ENCODE peak calls at places on chromosomes 5 and 9, in ten cellular contexts. B is activated T-helper 1 cell treated with anti-CD3 and anti-CD28 coated beads, Interleukin-12 subunit alpha, Interleukin-12 subunit beta, Interleukin-2, Interleukin-4 antibody, amounts not matched to agents 30 ng/mL and 10 ng/mL and 1 ng/mL, durations not matched to agents 14 hours and 24 hours and 36 hours; M is CD4-positive, alpha-beta T cell; E is activated CD8-positive, alpha-beta T cell treated with anti-CD3 and anti-CD28 coated beads, Interleukin-2, amount 10 ng/mL, durations not matched to agents 7 days and 5 days; R is SW480; W is activated naive CD8-positive, alpha-beta T cell treated with anti-CD3 and anti-CD28 coated beads, Interleukin-2, amount 50 U/mL, for 16 hours; T is Calu3; P is dorsolateral prefrontal cortex; L is ureter; H is NCI-H1092 treated with DMSO at 0.1 percent for 48 hours. G is an unnamed sample.

GRCh38 chr5:55577353-55578060 is 42.7 kb upstream of the PLPP1 start:
- DNase-seq in B (no peak), M (no peak), E (no peak), R (no peak), W (no peak), T (no peak), P (peak), L (no peak), H (no peak), G (no peak)

GRCh38 chr9:79610019-79610760 is 38.4 kb downstream of the TLE4 start:
- DNase-seq in B (no peak), M (no peak), E (no peak), R (no peak), W (no peak), T (no peak), P (no peak), L (no peak), H (peak), G (no peak)

GRCh38 chr5:85452322-85453025 is 1067.8 kb upstream of the EDIL3 start:
- DNase-seq in B (no peak), M (no peak), E (no peak), R (no peak), W (no peak), T (no peak), P (no peak), L (no peak), H (no peak), G (no peak)

GRCh38 chr9:108475813-108476212 is 380.0 kb downstream of the ACTL7B start:
- DNase-seq in B (no peak), M (no peak), E (no peak), R (no peak), W (no peak), T (no peak), P (no peak), L (no peak), H (no peak), G (no peak)

GRCh38 chr5:78405820-78406750 is 45.7 kb downstream of the SCAMP1 start:
- DNase-seq in B (no peak), M (no peak), E (no peak), R (no peak), W (no peak), T (no peak), P (no peak), L (no peak), H (no peak), G (no peak)

GRCh38 chr9:38337095-38337494 is 55.4 kb upstream of the ALDH1B1 start:
- DNase-seq in B (no peak), M (no peak), E (no peak), R (no peak), W (no peak), T (no peak), P (no peak), L (peak), H (no peak), G (no peak)

GRCh38 chr5:10288600-10289213 is 19.0 kb downstream of the CMBL start:
- DNase-seq in B (no peak), M (peak), E (peak), R (peak), W (no peak), T (peak), P (peak), L (peak), H (peak), G (peak)

GRCh38 chr9:18994263-18994916 is 38.6 kb downstream of the SAXO1 start:
- DNase-seq in B (no peak), M (no peak), E (no peak), R (no peak), W (no peak), T (no peak), P (no peak), L (no peak), H (no peak), G (no peak)

GRCh38 chr9:15205632-15206243 is 101.3 kb downstream of the TTC39B start:
- DNase-seq in B (no peak), M (no peak), E (no peak), R (no peak), W (no peak), T (no peak), P (no peak), L (no peak), H (no peak), G (no peak)

GRCh38 chr5:125487231-125487630 is 740.8 kb upstream of the ZNF608 start:
- DNase-seq in B (no peak), M (no peak), E (no peak), R (no peak), W (no peak), T (no peak), P (no peak), L (no peak), H (no peak), G (no peak)

GRCh38 chr5:103211858-103212500 is 46.6 kb upstream of the MACIR start:
- DNase-seq in B (no peak), M (no peak), E (no peak), R (no peak), W (no peak), T (no peak), P (no peak), L (no peak), H (no peak), G (no peak)

GRCh38 chr5:129361441-129362025 is 98.6 kb upstream of the ADAMTS19 start:
- DNase-seq in B (no peak), M (no peak), E (no peak), R (peak), W (no peak), T (no peak), P (no peak), L (no peak), H (no peak), G (no peak)

GRCh38 chr9:97362777-97363545 is 48.9 kb upstream of the TDRD7 start:
- DNase-seq in B (no peak), M (no peak), E (no peak), R (no peak), W (no peak), T (no peak), P (no peak), L (no peak), H (no peak), G (no peak)

GRCh38 chr5:175845229-175845628 is 26.1 kb upstream of the CPLX2 start:
- DNase-seq in B (no peak), M (no peak), E (no peak), R (no peak), W (no peak), T (no peak), P (no peak), L (no peak), H (no peak), G (no peak)

G was measured in DND-41.